ENCODE peak calls at places on chromosomes 13 and 19, in ten cellular contexts. V is foreskin fibroblast, G is prostate gland, H is cardiac fibroblast, R is right lobe of liver, X is GM23338, P is A673, T is neural progenitor cell, K is ovary, J is lower leg skin. F is an unnamed sample.

GRCh38 chr13:80341098-80341701 is at the start of gene SPRY2:
- DNase-seq in V (peak; percentile 100), G (peak; percentile 96), H (peak; percentile 98), R (peak; percentile 96), X (peak; percentile 97), P (peak; percentile 97), T (peak; percentile 97), K (peak; percentile 90), J (peak; percentile 98), F (peak; percentile 84)

GRCh38 chr13:50244355-50244912 is 229.2 kb downstream of the KCNRG start:
- DNase-seq in V (no peak), G (no peak), H (no peak), R (no peak), X (no peak), P (no peak), T (no peak), K (no peak), J (no peak), F (no peak)

GRCh38 chr19:41172297-41173164 is 20.5 kb upstream of the CYP2S1 start:
- DNase-seq in V (no peak), G (no peak), H (no peak), R (no peak), X (no peak), P (no peak), T (no peak), K (no peak), J (no peak), F (no peak)

GRCh38 chr19:49241769-49242168 is 83.2 kb downstream of the SLC6A16 start:
- DNase-seq in V (no peak), G (no peak), H (no peak), R (no peak), X (no peak), P (no peak), T (no peak), K (no peak), J (no peak), F (no peak)

GRCh38 chr13:46106839-46107371 is 2.1 kb upstream of the CPB2 start:
- DNase-seq in V (no peak), G (no peak), H (no peak), R (no peak), X (no peak), P (peak; percentile 88), T (no peak), K (no peak), J (no peak), F (peak; percentile 26)

GRCh38 chr13:35764359-35765015 is 288.0 kb upstream of the MAB21L1 start:
- DNase-seq in V (peak; percentile 66), G (no peak), H (no peak), R (no peak), X (no peak), P (no peak), T (no peak), K (no peak), J (no peak), F (no peak)

GRCh38 chr13:74596691-74597090 is 462.5 kb upstream of the KLF12 start:
- DNase-seq in V (no peak), G (no peak), H (no peak), R (no peak), X (peak; percentile 9), P (no peak), T (no peak), K (no peak), J (no peak), F (no peak)

GRCh38 chr13:58908019-58908679 is 1255.6 kb downstream of the DIAPH3 start:
- DNase-seq in V (no peak), G (no peak), H (no peak), R (no peak), X (no peak), P (no peak), T (no peak), K (no peak), J (no peak), F (no peak)

GRCh38 chr13:32248789-32249188 is 66.4 kb downstream of the ZAR1L start:
- DNase-seq in V (no peak), G (no peak), H (no peak), R (no peak), X (no peak), P (no peak), T (no peak), K (no peak), J (no peak), F (no peak)

GRCh38 chr19:12834418-12834943 is at the start of gene RTBDN:
- DNase-seq in V (no peak), G (no peak), H (no peak), R (no peak), X (peak; percentile 71), P (peak; percentile 62), T (peak; percentile 50), K (no peak), J (no peak), F (no peak)

GRCh38 chr13:98033277-98034247 is 80.1 kb downstream of the IPO5 start:
- DNase-seq in V (peak; percentile 80), G (peak; percentile 10), H (peak; percentile 79), R (peak; percentile 52), X (peak; percentile 72), P (peak; percentile 87), T (peak; percentile 42), K (no peak), J (peak; percentile 25), F (peak; percentile 38)

GRCh38 chr19:6362024-6362344 is 653 bp downstream of the CLPP start:
- DNase-seq in V (peak; percentile 34), G (no peak), H (no peak), R (no peak), X (no peak), P (no peak), T (no peak), K (no peak), J (no peak), F (no peak)

GRCh38 chr13:44317752-44318550 is 55.7 kb upstream of the SERP2 start:
- DNase-seq in V (peak; percentile 66), G (no peak), H (peak; percentile 44), R (no peak), X (no peak), P (no peak), T (no peak), K (no peak), J (no peak), F (peak; percentile 79)

GRCh38 chr19:51124729-51125128 is at the start of gene SIGLEC9:
- DNase-seq in V (no peak), G (no peak), H (no peak), R (peak; percentile 69), X (no peak), P (no peak), T (no peak), K (peak; percentile 82), J (no peak), F (no peak)

GRCh38 chr19:41699231-41699967 is 9.0 kb upstream of the CEACAM5 start:
- DNase-seq in V (no peak), G (peak; percentile 20), H (no peak), R (peak; percentile 23), X (no peak), P (no peak), T (no peak), K (no peak), J (peak; percentile 59), F (peak; percentile 51)

GRCh38 chr19:38183227-38183914 is 40.7 kb downstream of the DPF1 start:
- DNase-seq in V (peak; percentile 73), G (no peak), H (peak; percentile 8), R (no peak), X (peak; percentile 89), P (peak; percentile 36), T (peak; percentile 86), K (peak; percentile 76), J (no peak), F (no peak)

GRCh38 chr13:49214917-49215376 is 5.2 kb upstream of the MLNR start:
- DNase-seq in V (peak; percentile 45), G (peak; percentile 19), H (peak; percentile 60), R (peak; percentile 61), X (peak; percentile 72), P (peak; percentile 75), T (no peak), K (no peak), J (no peak), F (peak; percentile 7)

DNA sequence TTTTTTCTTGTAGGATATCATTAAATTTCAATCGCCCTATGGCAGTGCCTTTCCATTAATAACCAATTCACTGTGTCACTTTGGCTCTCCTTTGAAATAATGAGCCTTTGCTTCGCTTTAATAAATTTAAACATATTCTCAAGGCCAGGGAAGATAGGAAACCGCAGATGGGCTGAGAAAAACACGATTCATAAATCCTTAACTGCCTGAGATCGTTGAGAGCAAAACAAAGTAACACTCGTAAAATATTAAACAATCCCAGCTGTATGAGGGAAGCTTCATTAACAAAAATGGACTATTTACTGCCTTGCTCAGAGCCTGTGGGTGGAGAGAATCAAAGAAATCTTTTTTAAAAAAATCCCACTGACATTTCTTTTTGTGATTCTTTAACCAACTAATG is 342.0 kb downstream of the DACH1 start:
- DNase-seq in V (peak; percentile 26), G (no peak), H (no peak), R (no peak), X (no peak), P (peak; percentile 65), T (no peak), K (no peak), J (no peak), F (no peak)
- H3K4me3 ChIP-seq in V (peak overlapping the region; percentile 24), G (no peak overlapping the region), H (no peak overlapping the region), R (no peak overlapping the region), X (no peak overlapping the region), P (peak overlapping the region; percentile 17), T (no peak overlapping the region), K (no peak overlapping the region), J (no peak overlapping the region), F (no peak overlapping the region)

GRCh38 chr13:95300625-95301134 is 571 bp downstream of the ABCC4 start:
- DNase-seq in V (peak; percentile 78), G (peak; percentile 66), H (peak; percentile 34), R (no peak), X (peak; percentile 70), P (peak; percentile 78), T (peak; percentile 73), K (peak; percentile 73), J (peak; percentile 87), F (peak; percentile 13)
- TF ChIP-seq CTCF in V (peak; percentile 25), G (peak; percentile 17), H (no peak), R (peak; percentile 8), X (no peak), P (peak; percentile 40), T (peak; percentile 19), K (no peak), J (no peak), F (peak; percentile 29)

GRCh38 chr13:61095885-61096284 is 319.8 kb downstream of the PCDH20 start:
- DNase-seq in V (no peak), G (no peak), H (no peak), R (no peak), X (no peak), P (no peak), T (no peak), K (no peak), J (no peak), F (peak; percentile 85)

DNA sequence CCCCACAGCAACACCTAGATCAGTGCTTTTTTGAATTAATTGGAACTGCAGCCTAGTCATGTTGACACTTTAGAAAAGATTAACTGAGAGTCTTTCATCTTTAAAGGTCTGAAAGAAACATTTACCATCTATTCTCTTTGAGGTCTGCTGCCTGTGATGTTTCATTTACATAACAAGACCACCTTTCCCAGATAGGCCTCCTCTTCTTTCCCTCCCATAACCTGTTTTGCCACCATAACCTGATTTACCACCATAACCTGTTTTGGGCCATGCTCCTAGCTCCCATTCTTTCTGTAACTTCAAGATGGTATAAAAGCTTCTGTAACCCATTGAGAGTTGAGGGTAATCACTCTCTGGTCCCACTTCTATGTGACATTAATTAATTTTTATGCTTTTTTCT is 320.8 kb downstream of the PCDH20 start:
- DNase-seq in V (no peak), G (no peak), H (no peak), R (no peak), X (peak; percentile 66), P (no peak), T (no peak), K (no peak), J (no peak), F (no peak)
- H3K4me3 ChIP-seq in V (no peak overlapping the region), G (no peak overlapping the region), H (no peak overlapping the region), R (no peak overlapping the region), X (no peak overlapping the region), P (no peak overlapping the region), T (no peak overlapping the region), K (no peak overlapping the region), J (no peak overlapping the region), F (no peak overlapping the region)

GRCh38 chr19:11286312-11286974 is 9.5 kb upstream of the TSPAN16 start:
- DNase-seq in V (peak; percentile 47), G (no peak), H (peak; percentile 74), R (no peak), X (no peak), P (peak; percentile 82), T (no peak), K (no peak), J (no peak), F (peak; percentile 23)
- TF ChIP-seq CTCF in V (no peak), G (no peak), H (peak; percentile 39), R (peak; percentile 27), X (no peak), P (peak; percentile 38), T (no peak), K (peak; percentile 24), J (no peak), F (no peak)